ENCODE peak calls at places on chromosome 20, in seven cellular contexts. One of them, this sample, is unnamed.

GRCh38 chr20:34165246-34165645 is 53.2 kb upstream of the EIF2S2 start:
- DNase-seq in sciatic nerve: no peak
- DNase-seq in GM04504: no peak
- DNase-seq in activated T-cell treated with anti-CD3 and anti-CD28 coated beads for 1 hour: no peak
- DNase-seq in activated gamma-delta T cell treated with Interleukin-2 at 50 U/mL for 16 hours: no peak
- DNase-seq in small intestine: no peak
- DNase-seq in HEK293T: no peak
- DNase-seq in this sample: no peak

GRCh38 chr20:3371757-3372156 is 35.7 kb downstream of the DNAAF9 start:
- DNase-seq in activated T-cell treated with anti-CD3 and anti-CD28 coated beads for 1 hour: no peak
- DNase-seq in sciatic nerve: no peak
- DNase-seq in small intestine: peak; percentile 58
- DNase-seq in activated gamma-delta T cell treated with Interleukin-2 at 50 U/mL for 16 hours: no peak
- DNase-seq in HEK293T: no peak
- DNase-seq in GM04504: no peak
- DNase-seq in this sample: no peak

GRCh38 chr20:24751551-24751950 is 197.5 kb upstream of the CST7 start:
- DNase-seq in HEK293T: no peak
- DNase-seq in small intestine: no peak
- DNase-seq in GM04504: no peak
- DNase-seq in activated T-cell treated with anti-CD3 and anti-CD28 coated beads for 1 hour: no peak
- DNase-seq in activated gamma-delta T cell treated with Interleukin-2 at 50 U/mL for 16 hours: no peak
- DNase-seq in sciatic nerve: peak; percentile 4
- DNase-seq in this sample: no peak

GRCh38 chr20:22515264-22515663 is 69.1 kb downstream of the FOXA2 start:
- DNase-seq in activated T-cell treated with anti-CD3 and anti-CD28 coated beads for 1 hour: no peak
- DNase-seq in activated gamma-delta T cell treated with Interleukin-2 at 50 U/mL for 16 hours: no peak
- DNase-seq in GM04504: no peak
- DNase-seq in HEK293T: no peak
- DNase-seq in sciatic nerve: no peak
- DNase-seq in small intestine: no peak
- DNase-seq in this sample: no peak

GRCh38 chr20:61885759-61886715 is 179.6 kb downstream of the TAF4 start:
- DNase-seq in HEK293T: no peak
- DNase-seq in sciatic nerve: no peak
- DNase-seq in small intestine: no peak
- DNase-seq in activated gamma-delta T cell treated with Interleukin-2 at 50 U/mL for 16 hours: no peak
- DNase-seq in GM04504: no peak
- DNase-seq in activated T-cell treated with anti-CD3 and anti-CD28 coated beads for 1 hour: no peak
- DNase-seq in this sample: no peak

GRCh38 chr20:23257848-23258746 is 92.5 kb upstream of the NXT1 start:
- DNase-seq in activated gamma-delta T cell treated with Interleukin-2 at 50 U/mL for 16 hours: no peak
- DNase-seq in HEK293T: no peak
- DNase-seq in GM04504: peak; percentile 57
- DNase-seq in activated T-cell treated with anti-CD3 and anti-CD28 coated beads for 1 hour: no peak
- DNase-seq in small intestine: no peak
- DNase-seq in sciatic nerve: no peak
- DNase-seq in this sample: no peak

GRCh38 chr20:4546786-4547185 is 174.9 kb upstream of the PRND start:
- DNase-seq in GM04504: peak; percentile 57
- DNase-seq in activated T-cell treated with anti-CD3 and anti-CD28 coated beads for 1 hour: no peak
- DNase-seq in activated gamma-delta T cell treated with Interleukin-2 at 50 U/mL for 16 hours: no peak
- DNase-seq in HEK293T: no peak
- DNase-seq in sciatic nerve: no peak
- DNase-seq in small intestine: peak; percentile 87
- DNase-seq in this sample: peak; percentile 43

GRCh38 chr20:46551508-46552280 is 1.2 kb upstream of the OCSTAMP start:
- DNase-seq in activated T-cell treated with anti-CD3 and anti-CD28 coated beads for 1 hour: no peak
- DNase-seq in activated gamma-delta T cell treated with Interleukin-2 at 50 U/mL for 16 hours: no peak
- DNase-seq in GM04504: no peak
- DNase-seq in sciatic nerve: no peak
- DNase-seq in HEK293T: no peak
- DNase-seq in small intestine: no peak
- DNase-seq in this sample: no peak

GRCh38 chr20:48767269-48767960 is 60.4 kb downstream of the PREX1 start:
- DNase-seq in sciatic nerve: no peak
- DNase-seq in small intestine: no peak
- DNase-seq in activated T-cell treated with anti-CD3 and anti-CD28 coated beads for 1 hour: no peak
- DNase-seq in activated gamma-delta T cell treated with Interleukin-2 at 50 U/mL for 16 hours: peak; percentile 39
- DNase-seq in GM04504: no peak
- DNase-seq in HEK293T: no peak
- DNase-seq in this sample: no peak

GRCh38 chr20:46809961-46810360 is 84.7 kb upstream of the EYA2 start:
- DNase-seq in small intestine: no peak
- DNase-seq in sciatic nerve: no peak
- DNase-seq in activated gamma-delta T cell treated with Interleukin-2 at 50 U/mL for 16 hours: no peak
- DNase-seq in HEK293T: no peak
- DNase-seq in GM04504: no peak
- DNase-seq in activated T-cell treated with anti-CD3 and anti-CD28 coated beads for 1 hour: no peak
- DNase-seq in this sample: no peak

GRCh38 chr20:43188234-43188653 is 1.5 kb downstream of the PTPRT start:
- DNase-seq in GM04504: no peak
- DNase-seq in HEK293T: no peak
- DNase-seq in small intestine: no peak
- DNase-seq in activated gamma-delta T cell treated with Interleukin-2 at 50 U/mL for 16 hours: no peak
- DNase-seq in activated T-cell treated with anti-CD3 and anti-CD28 coated beads for 1 hour: no peak
- DNase-seq in sciatic nerve: no peak
- DNase-seq in this sample: no peak

GRCh38 chr20:7742479-7742878 is 197.8 kb downstream of the HAO1 start:
- DNase-seq in activated gamma-delta T cell treated with Interleukin-2 at 50 U/mL for 16 hours: no peak
- DNase-seq in activated T-cell treated with anti-CD3 and anti-CD28 coated beads for 1 hour: no peak
- DNase-seq in HEK293T: no peak
- DNase-seq in small intestine: no peak
- DNase-seq in sciatic nerve: no peak
- DNase-seq in GM04504: no peak
- DNase-seq in this sample: no peak

GRCh38 chr20:39850821-39851330 is 838.2 kb downstream of the MAFB start:
- DNase-seq in HEK293T: no peak
- DNase-seq in activated T-cell treated with anti-CD3 and anti-CD28 coated beads for 1 hour: no peak
- DNase-seq in sciatic nerve: no peak
- DNase-seq in small intestine: no peak
- DNase-seq in activated gamma-delta T cell treated with Interleukin-2 at 50 U/mL for 16 hours: no peak
- DNase-seq in GM04504: no peak
- DNase-seq in this sample: no peak

GRCh38 chr20:62583424-62583920 is 58.8 kb upstream of the SLCO4A1 start:
- DNase-seq in GM04504: no peak
- DNase-seq in activated T-cell treated with anti-CD3 and anti-CD28 coated beads for 1 hour: no peak
- DNase-seq in small intestine: peak; percentile 58
- DNase-seq in HEK293T: no peak
- DNase-seq in activated gamma-delta T cell treated with Interleukin-2 at 50 U/mL for 16 hours: no peak
- DNase-seq in sciatic nerve: no peak
- DNase-seq in this sample: no peak

This sample was measured in Caki2.